ENCODE peak calls at places on chromosomes 3 and 15, in six cellular contexts. N, A, F, O, C and R are unnamed samples.

GRCh38 chr3:134594236-134594825 is 56.5 kb downstream of the KY start:
- DNase-seq in O (no peak), C (no peak), N (peak), F (no peak), A (no peak), R (no peak)

GRCh38 chr15:95603802-95604201 is 726.7 kb upstream of the NR2F2 start:
- DNase-seq in C (peak), N (peak), O (no peak), A (no peak), F (no peak), R (peak)

GRCh38 chr15:24761704-24762302 is 86.2 kb downstream of the NPAP1 start:
- DNase-seq in A (no peak), O (no peak), N (peak), C (no peak), F (peak), R (peak)

GRCh38 chr15:33430564-33430963 is 119.8 kb downstream of the RYR3 start:
- DNase-seq in F (no peak), O (no peak), C (no peak), N (no peak), A (no peak), R (peak)

GRCh38 chr3:166713787-166714186 is 666.3 kb downstream of the ZBBX start:
- DNase-seq in O (no peak), C (no peak), A (no peak), F (no peak), N (no peak), R (no peak)

GRCh38 chr3:9951598-9951961 is 628 bp downstream of the PRRT3 start:
- DNase-seq in C (no peak), N (no peak), F (no peak), A (no peak), O (no peak), R (no peak)

GRCh38 chr3:108603689-108604088 is 14.2 kb downstream of the DZIP3 start:
- DNase-seq in F (peak), A (no peak), O (no peak), N (no peak), C (no peak), R (no peak)

GRCh38 chr3:179321585-179322322 is 1.1 kb upstream of the ZNF639 start:
- DNase-seq in F (peak), A (no peak), O (no peak), N (peak), C (peak), R (peak)

GRCh38 chr15:89591834-89592233 is 16.6 kb downstream of the TICRR start:
- DNase-seq in N (no peak), F (no peak), C (no peak), A (no peak), O (no peak), R (no peak)

GRCh38 chr3:43699864-43700263 is 9.1 kb downstream of the ABHD5 start:
- DNase-seq in A (no peak), O (no peak), C (no peak), F (peak), N (no peak), R (no peak)

GRCh38 chr3:12629560-12629959 is 34.4 kb downstream of the RAF1 start:
- DNase-seq in O (no peak), C (peak), F (peak), N (peak), A (no peak), R (peak)

GRCh38 chr15:93179072-93179471 is 90.1 kb upstream of the RGMA start:
- DNase-seq in F (no peak), O (no peak), C (peak), A (no peak), N (no peak), R (no peak)

GRCh38 chr3:31432897-31433678 is 99.6 kb upstream of the STT3B start:
- DNase-seq in F (no peak), A (no peak), N (peak), O (no peak), C (no peak), R (no peak)

GRCh38 chr3:150414989-150415388 is 6.9 kb downstream of the TSC22D2 start:
- DNase-seq in A (no peak), O (no peak), N (no peak), C (no peak), F (peak), R (peak)
- H3K4me3 ChIP-seq in A (peak), O (peak), N (peak), C (peak), F (peak), R (peak)

DNA sequence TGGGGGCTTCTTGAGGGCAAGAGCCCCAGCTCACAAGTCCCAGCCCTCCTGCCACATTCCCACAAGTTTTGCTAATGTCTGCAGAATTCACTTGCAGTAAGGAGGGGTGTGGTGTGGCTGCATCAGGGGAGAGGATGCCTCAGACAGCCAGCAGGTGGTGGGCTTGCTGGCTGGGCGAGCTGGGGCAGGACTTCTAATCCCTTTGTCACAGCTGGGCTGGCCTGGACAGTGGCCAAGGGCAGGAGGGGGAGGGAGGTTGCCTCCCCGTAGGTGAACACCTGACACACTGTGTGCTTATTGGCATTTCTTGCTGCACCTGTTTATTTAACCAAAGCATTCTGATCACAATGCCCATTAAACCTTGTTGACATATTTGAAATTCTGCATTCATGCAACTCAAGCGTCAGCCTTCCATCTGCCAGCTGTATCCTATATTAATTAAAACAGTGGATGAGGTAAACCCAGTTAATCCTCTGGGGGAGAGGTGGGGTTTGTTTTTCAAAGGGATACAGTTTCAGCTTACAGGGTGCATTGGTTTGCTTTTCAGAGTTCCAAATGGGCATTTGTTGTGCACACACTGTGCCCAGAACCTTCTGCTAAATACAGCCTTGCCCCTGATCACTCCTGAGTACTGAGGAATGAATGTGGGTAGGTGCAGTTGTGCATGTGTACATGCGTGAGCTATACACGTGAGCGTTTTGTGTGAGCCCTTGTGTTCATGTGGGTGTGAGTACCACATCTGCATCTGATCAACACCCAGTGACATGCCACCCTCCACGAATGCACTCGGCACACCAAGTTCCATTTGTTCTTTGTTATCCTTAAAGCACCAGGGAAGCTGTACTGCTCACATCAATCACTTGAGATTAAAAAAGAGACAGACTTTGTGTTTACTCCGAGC is 268.7 kb downstream of the XXYLT1 start:
- DNase-seq in F (peak), C (peak), O (peak), A (peak), N (peak), R (peak)
- TF ChIP-seq CTCF in F (peak), C (peak), O (peak), A (peak), N (peak), R (peak)

GRCh38 chr15:73594109-73594508 is 39.1 kb downstream of the NPTN start:
- DNase-seq in C (no peak), N (no peak), O (no peak), F (no peak), A (no peak), R (no peak)

GRCh38 chr15:73598540-73599195 is 34.5 kb downstream of the NPTN start:
- DNase-seq in A (no peak), O (no peak), N (no peak), C (no peak), F (no peak), R (peak)

GRCh38 chr15:73597036-73597638 is 36.1 kb downstream of the NPTN start:
- DNase-seq in F (no peak), C (no peak), O (no peak), N (no peak), A (no peak), R (no peak)

GRCh38 chr15:73593278-73594074 is 39.7 kb downstream of the NPTN start:
- DNase-seq in A (no peak), O (no peak), F (peak), N (peak), C (peak), R (no peak)

DNA sequence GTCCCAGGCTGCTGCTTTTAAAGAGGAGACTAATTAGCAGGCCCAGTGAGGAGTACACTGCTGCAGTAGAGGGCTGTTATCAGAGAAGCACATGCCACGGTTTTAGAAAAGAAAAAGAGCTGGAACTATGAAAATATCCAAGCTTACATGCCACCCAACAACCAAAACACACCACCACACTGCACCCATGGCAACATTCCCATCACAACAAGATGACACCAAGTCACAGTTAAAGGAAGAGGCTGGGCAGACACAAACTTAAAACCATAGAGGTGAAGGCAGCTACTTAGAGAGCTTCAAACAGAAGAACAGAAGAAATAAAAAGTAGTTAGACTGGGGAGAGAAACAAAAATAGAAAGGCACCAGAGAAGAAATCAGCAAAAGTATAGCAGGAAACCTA is 37.0 kb downstream of the NPTN start:
- DNase-seq in A (no peak), F (no peak), C (no peak), N (no peak), O (no peak), R (no peak)
- H3K4me3 ChIP-seq in A (no peak), F (no peak), C (no peak), N (no peak), O (no peak), R (no peak)

GRCh38 chr3:188052229-188052965 is 101.6 kb upstream of the LPP start:
- DNase-seq in C (peak), F (no peak), O (peak), N (peak), A (peak), R (peak)
- TF ChIP-seq CTCF in C (peak), F (no peak), O (peak), N (peak), A (peak), R (peak)